ENCODE peak calls at places on chromosome 2, in seven cellular contexts. One of them, this sample, is unnamed.

GRCh38 chr2:20916604-20917286 is 93.8 kb upstream of the LDAH start:
- ATAC-seq in activated CD4-positive, alpha-beta T cell treated with anti-CD3 and anti-CD28 coated beads for 36 hours: no peak
- ATAC-seq in right lobe of liver: peak
- ATAC-seq in stimulated activated memory B cell treated with anti-CD40 and anti-IgM and Interleukin-4, amounts not matched to agents 10 μg/mL and 1 μg/mL and 100 μg/mL, for 72 hours: no peak
- ATAC-seq in activated T-cell treated with anti-CD3 and anti-CD28 coated beads, Interleukin-2, amount 50 U/mL, for 4 hours: no peak
- ATAC-seq in right cardiac atrium: peak
- ATAC-seq in mucosa of descending colon: peak
- ATAC-seq in this sample: peak

GRCh38 chr2:60756097-60757087 is at the start of gene PAPOLG:
- ATAC-seq in activated CD4-positive, alpha-beta T cell treated with anti-CD3 and anti-CD28 coated beads for 36 hours: peak
- ATAC-seq in right lobe of liver: peak
- ATAC-seq in stimulated activated memory B cell treated with anti-CD40 and anti-IgM and Interleukin-4, amounts not matched to agents 10 μg/mL and 1 μg/mL and 100 μg/mL, for 72 hours: peak
- ATAC-seq in activated T-cell treated with anti-CD3 and anti-CD28 coated beads, Interleukin-2, amount 50 U/mL, for 4 hours: peak
- ATAC-seq in right cardiac atrium: peak
- ATAC-seq in mucosa of descending colon: peak
- ATAC-seq in this sample: peak

GRCh38 chr2:213125646-213126347 is 25.6 kb downstream of the IKZF2 start:
- ATAC-seq in activated CD4-positive, alpha-beta T cell treated with anti-CD3 and anti-CD28 coated beads for 36 hours: peak
- ATAC-seq in right lobe of liver: no peak
- ATAC-seq in stimulated activated memory B cell treated with anti-CD40 and anti-IgM and Interleukin-4, amounts not matched to agents 10 μg/mL and 1 μg/mL and 100 μg/mL, for 72 hours: no peak
- ATAC-seq in activated T-cell treated with anti-CD3 and anti-CD28 coated beads, Interleukin-2, amount 50 U/mL, for 4 hours: peak
- ATAC-seq in right cardiac atrium: no peak
- ATAC-seq in mucosa of descending colon: no peak
- ATAC-seq in this sample: no peak

GRCh38 chr2:36605273-36605672 is 7.3 kb upstream of the FEZ2 start:
- ATAC-seq in activated CD4-positive, alpha-beta T cell treated with anti-CD3 and anti-CD28 coated beads for 36 hours: no peak
- ATAC-seq in right lobe of liver: no peak
- ATAC-seq in stimulated activated memory B cell treated with anti-CD40 and anti-IgM and Interleukin-4, amounts not matched to agents 10 μg/mL and 1 μg/mL and 100 μg/mL, for 72 hours: no peak
- ATAC-seq in activated T-cell treated with anti-CD3 and anti-CD28 coated beads, Interleukin-2, amount 50 U/mL, for 4 hours: no peak
- ATAC-seq in right cardiac atrium: no peak
- ATAC-seq in mucosa of descending colon: no peak
- ATAC-seq in this sample: no peak

GRCh38 chr2:128456281-128456680 is 137.6 kb upstream of the HS6ST1 start:
- ATAC-seq in activated CD4-positive, alpha-beta T cell treated with anti-CD3 and anti-CD28 coated beads for 36 hours: no peak
- ATAC-seq in right lobe of liver: no peak
- ATAC-seq in stimulated activated memory B cell treated with anti-CD40 and anti-IgM and Interleukin-4, amounts not matched to agents 10 μg/mL and 1 μg/mL and 100 μg/mL, for 72 hours: no peak
- ATAC-seq in activated T-cell treated with anti-CD3 and anti-CD28 coated beads, Interleukin-2, amount 50 U/mL, for 4 hours: no peak
- ATAC-seq in right cardiac atrium: no peak
- ATAC-seq in mucosa of descending colon: no peak
- ATAC-seq in this sample: no peak

GRCh38 chr2:77428946-77429345 is 93.2 kb downstream of the LRRTM4 start:
- ATAC-seq in activated CD4-positive, alpha-beta T cell treated with anti-CD3 and anti-CD28 coated beads for 36 hours: no peak
- ATAC-seq in right lobe of liver: no peak
- ATAC-seq in stimulated activated memory B cell treated with anti-CD40 and anti-IgM and Interleukin-4, amounts not matched to agents 10 μg/mL and 1 μg/mL and 100 μg/mL, for 72 hours: no peak
- ATAC-seq in activated T-cell treated with anti-CD3 and anti-CD28 coated beads, Interleukin-2, amount 50 U/mL, for 4 hours: no peak
- ATAC-seq in right cardiac atrium: no peak
- ATAC-seq in mucosa of descending colon: no peak
- ATAC-seq in this sample: no peak

GRCh38 chr2:85872536-85873161 is 16.1 kb downstream of the ST3GAL5 start:
- ATAC-seq in activated CD4-positive, alpha-beta T cell treated with anti-CD3 and anti-CD28 coated beads for 36 hours: no peak
- ATAC-seq in right lobe of liver: peak
- ATAC-seq in stimulated activated memory B cell treated with anti-CD40 and anti-IgM and Interleukin-4, amounts not matched to agents 10 μg/mL and 1 μg/mL and 100 μg/mL, for 72 hours: no peak
- ATAC-seq in activated T-cell treated with anti-CD3 and anti-CD28 coated beads, Interleukin-2, amount 50 U/mL, for 4 hours: no peak
- ATAC-seq in right cardiac atrium: peak
- ATAC-seq in mucosa of descending colon: no peak
- ATAC-seq in this sample: no peak

GRCh38 chr2:178306351-178307073 is 112.2 kb downstream of the OSBPL6 start:
- ATAC-seq in activated CD4-positive, alpha-beta T cell treated with anti-CD3 and anti-CD28 coated beads for 36 hours: peak
- ATAC-seq in right lobe of liver: peak
- ATAC-seq in stimulated activated memory B cell treated with anti-CD40 and anti-IgM and Interleukin-4, amounts not matched to agents 10 μg/mL and 1 μg/mL and 100 μg/mL, for 72 hours: peak
- ATAC-seq in activated T-cell treated with anti-CD3 and anti-CD28 coated beads, Interleukin-2, amount 50 U/mL, for 4 hours: peak
- ATAC-seq in right cardiac atrium: no peak
- ATAC-seq in mucosa of descending colon: peak
- ATAC-seq in this sample: no peak

GRCh38 chr2:197196737-197197136 is 113.8 kb downstream of the ANKRD44 start:
- ATAC-seq in activated CD4-positive, alpha-beta T cell treated with anti-CD3 and anti-CD28 coated beads for 36 hours: peak
- ATAC-seq in right lobe of liver: no peak
- ATAC-seq in stimulated activated memory B cell treated with anti-CD40 and anti-IgM and Interleukin-4, amounts not matched to agents 10 μg/mL and 1 μg/mL and 100 μg/mL, for 72 hours: no peak
- ATAC-seq in activated T-cell treated with anti-CD3 and anti-CD28 coated beads, Interleukin-2, amount 50 U/mL, for 4 hours: no peak
- ATAC-seq in right cardiac atrium: no peak
- ATAC-seq in mucosa of descending colon: no peak
- ATAC-seq in this sample: no peak

GRCh38 chr2:173669888-173670287 is 295.3 kb downstream of the SP3 start:
- ATAC-seq in activated CD4-positive, alpha-beta T cell treated with anti-CD3 and anti-CD28 coated beads for 36 hours: no peak
- ATAC-seq in right lobe of liver: no peak
- ATAC-seq in stimulated activated memory B cell treated with anti-CD40 and anti-IgM and Interleukin-4, amounts not matched to agents 10 μg/mL and 1 μg/mL and 100 μg/mL, for 72 hours: no peak
- ATAC-seq in activated T-cell treated with anti-CD3 and anti-CD28 coated beads, Interleukin-2, amount 50 U/mL, for 4 hours: no peak
- ATAC-seq in right cardiac atrium: no peak
- ATAC-seq in mucosa of descending colon: peak
- ATAC-seq in this sample: no peak